ENCODE peak calls at places on chromosomes 3 and 15, in five cellular contexts. W is pancreas, I is H1, H is mesendoderm, E is GM23338. J is an unnamed sample.

GRCh38 chr3:118137783-118138182 is 896.9 kb downstream of the IGSF11 start:
- DNase-seq in I (no peak), H (peak; percentile 27), E (no peak), W (no peak), J (no peak)

GRCh38 chr3:168620854-168621253 is 525.1 kb upstream of the GOLIM4 start:
- DNase-seq in W (no peak), H (peak; percentile 70), E (peak; percentile 88), I (peak; percentile 73), J (peak; percentile 6)

GRCh38 chr3:55521086-55522060 is 34.3 kb upstream of the WNT5A start:
- DNase-seq in I (no peak), H (peak; percentile 44), W (no peak), E (peak; percentile 28), J (peak; percentile 75)

GRCh38 chr3:137066092-137066491 is 108.3 kb downstream of the IL20RB start:
- DNase-seq in H (no peak), W (no peak), I (no peak), E (no peak), J (no peak)

GRCh38 chr3:29384640-29385039 is 103.8 kb downstream of the RBMS3 start:
- DNase-seq in W (no peak), I (no peak), E (peak; percentile 33), H (peak; percentile 70), J (peak; percentile 38)

GRCh38 chr3:169181666-169182065 is 481.8 kb downstream of the MECOM start:
- DNase-seq in I (no peak), W (no peak), E (no peak), H (no peak), J (no peak)

GRCh38 chr3:22713936-22714335 is 489.2 kb upstream of the UBE2E2 start:
- DNase-seq in H (no peak), W (no peak), E (no peak), I (no peak), J (peak; percentile 84)

GRCh38 chr3:115784739-115785571 is 161.6 kb downstream of the GAP43 start:
- DNase-seq in W (no peak), H (no peak), E (no peak), I (no peak), J (peak; percentile 75)

GRCh38 chr3:42387802-42388651 is 22.4 kb downstream of the LYZL4 start:
- DNase-seq in I (no peak), E (no peak), H (no peak), W (no peak), J (no peak)

GRCh38 chr15:77786181-77786890 is 153.6 kb upstream of the LINGO1 start:
- DNase-seq in W (no peak), E (no peak), I (no peak), H (no peak), J (no peak)
- H3K4me1 ChIP-seq in W (no peaks in the 10 kb centered on the region), E (peaks cover 5% of the 10 kb centered on the region), I (no peaks in the 10 kb centered on the region), H (no peaks in the 10 kb centered on the region), J (no peaks in the 10 kb centered on the region)

DNA sequence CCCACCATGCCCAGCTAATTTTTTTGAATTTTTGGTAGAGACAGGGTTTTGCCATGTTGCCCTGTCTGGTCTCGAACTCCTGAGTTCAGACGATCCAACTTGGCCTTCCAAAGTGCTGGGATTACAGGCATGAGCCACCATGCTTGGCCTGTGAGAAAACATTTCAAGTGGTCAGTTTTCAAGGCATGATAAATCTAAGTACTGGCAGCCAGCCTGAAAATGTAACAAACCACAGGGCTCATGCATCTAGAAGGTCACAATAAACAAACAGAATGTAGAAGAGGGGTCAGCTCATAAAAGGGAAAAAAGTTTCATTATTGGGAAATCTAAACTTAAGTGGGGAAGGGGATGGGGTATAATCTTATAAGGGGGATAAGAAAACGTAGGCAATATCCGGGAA is 39.9 kb downstream of the PPCDC start:
- DNase-seq in H (no peak), E (no peak), W (no peak), I (no peak), J (peak; percentile 79)
- H3K4me1 ChIP-seq in H (peaks cover 4% of the 10 kb centered on the region), E (no peaks in the 10 kb centered on the region), W (peaks cover 11% of the 10 kb centered on the region), I (no peaks in the 10 kb centered on the region), J (peaks cover 3% of the 10 kb centered on the region)

GRCh38 chr15:39181348-39181747 is 399.5 kb upstream of the THBS1 start:
- DNase-seq in H (no peak), I (no peak), W (no peak), E (no peak), J (no peak)

GRCh38 chr15:39179980-39180379 is 400.9 kb upstream of the THBS1 start:
- DNase-seq in I (no peak), H (no peak), E (no peak), W (no peak), J (no peak)

GRCh38 chr15:39174332-39174731 is 406.5 kb upstream of the THBS1 start:
- DNase-seq in I (no peak), W (no peak), E (no peak), H (no peak), J (no peak)

GRCh38 chr15:39180494-39180930 is 400.4 kb upstream of the THBS1 start:
- DNase-seq in H (no peak), E (no peak), W (no peak), I (no peak), J (peak; percentile 92)

GRCh38 chr15:39177561-39177960 is 403.3 kb upstream of the THBS1 start:
- DNase-seq in W (no peak), H (no peak), I (no peak), E (no peak), J (no peak)
- H3K4me1 ChIP-seq in W (peaks cover 19% of the 10 kb centered on the region), H (no peaks in the 10 kb centered on the region), I (peaks cover 5% of the 10 kb centered on the region), E (peaks cover 3% of the 10 kb centered on the region), J (peaks cover 22% of the 10 kb centered on the region)

GRCh38 chr3:37942646-37943045 is 47.9 kb upstream of the VILL start:
- DNase-seq in W (no peak), E (no peak), I (no peak), H (no peak), J (no peak)

GRCh38 chr3:37944243-37944955 is 46.2 kb upstream of the VILL start:
- DNase-seq in H (no peak), E (no peak), W (no peak), I (peak; percentile 30), J (no peak)

GRCh38 chr3:37943126-37943525 is 47.5 kb upstream of the VILL start:
- DNase-seq in E (no peak), I (no peak), W (no peak), H (no peak), J (no peak)

GRCh38 chr3:37945407-37945802 is 45.2 kb upstream of the VILL start:
- DNase-seq in E (no peak), H (no peak), W (no peak), I (peak; percentile 37), J (no peak)

DNA sequence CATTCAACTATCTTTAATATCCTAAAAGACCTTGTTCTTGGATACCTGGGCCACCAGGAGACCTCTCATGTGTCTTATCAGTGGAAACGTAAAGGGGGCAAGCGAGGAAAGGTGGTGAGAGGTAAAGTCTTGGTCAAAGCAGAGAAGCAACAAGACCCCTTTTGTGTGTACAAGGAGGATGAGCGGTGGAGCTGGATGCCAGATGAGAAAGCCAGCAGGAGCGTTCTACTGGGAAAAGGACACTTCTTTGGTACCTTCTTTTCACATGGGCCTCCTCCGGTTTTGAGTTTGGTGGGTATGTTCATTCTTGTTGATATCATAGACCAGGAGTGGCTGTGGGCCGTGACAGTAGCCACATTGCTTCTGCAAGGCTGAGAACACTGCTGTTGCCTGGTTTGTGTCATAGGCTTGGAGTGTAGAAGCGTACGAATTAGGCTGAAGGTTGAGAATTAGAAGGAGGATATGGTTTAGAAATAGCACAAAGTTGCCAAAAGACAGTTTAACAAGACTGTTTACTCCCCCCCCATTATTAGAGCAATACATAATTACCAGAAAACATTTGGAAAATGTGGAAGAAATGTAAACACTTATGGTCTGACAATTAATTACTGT is 46.8 kb upstream of the VILL start:
- DNase-seq in H (no peak), I (peak; percentile 29), E (no peak), W (no peak), J (peak; percentile 73)
- H3K4me1 ChIP-seq in H (peaks cover 8% of the 10 kb centered on the region), I (peaks cover 3% of the 10 kb centered on the region), E (peaks cover 6% of the 10 kb centered on the region), W (peaks cover 26% of the 10 kb centered on the region), J (peaks cover 28% of the 10 kb centered on the region)

GRCh38 chr3:172096881-172097420 is 57.6 kb downstream of the FNDC3B start:
- DNase-seq in W (no peak), E (peak; percentile 42), I (no peak), H (peak; percentile 90), J (peak; percentile 74)

GRCh38 chr3:172099495-172099808 is 60.1 kb downstream of the FNDC3B start:
- DNase-seq in I (no peak), W (no peak), E (no peak), H (no peak), J (no peak)

GRCh38 chr3:172097585-172097984 is 58.2 kb downstream of the FNDC3B start:
- DNase-seq in H (no peak), I (no peak), E (no peak), W (no peak), J (no peak)

GRCh38 chr3:172100482-172100881 is 61.1 kb downstream of the FNDC3B start:
- DNase-seq in W (no peak), E (no peak), H (no peak), I (no peak), J (no peak)

DNA sequence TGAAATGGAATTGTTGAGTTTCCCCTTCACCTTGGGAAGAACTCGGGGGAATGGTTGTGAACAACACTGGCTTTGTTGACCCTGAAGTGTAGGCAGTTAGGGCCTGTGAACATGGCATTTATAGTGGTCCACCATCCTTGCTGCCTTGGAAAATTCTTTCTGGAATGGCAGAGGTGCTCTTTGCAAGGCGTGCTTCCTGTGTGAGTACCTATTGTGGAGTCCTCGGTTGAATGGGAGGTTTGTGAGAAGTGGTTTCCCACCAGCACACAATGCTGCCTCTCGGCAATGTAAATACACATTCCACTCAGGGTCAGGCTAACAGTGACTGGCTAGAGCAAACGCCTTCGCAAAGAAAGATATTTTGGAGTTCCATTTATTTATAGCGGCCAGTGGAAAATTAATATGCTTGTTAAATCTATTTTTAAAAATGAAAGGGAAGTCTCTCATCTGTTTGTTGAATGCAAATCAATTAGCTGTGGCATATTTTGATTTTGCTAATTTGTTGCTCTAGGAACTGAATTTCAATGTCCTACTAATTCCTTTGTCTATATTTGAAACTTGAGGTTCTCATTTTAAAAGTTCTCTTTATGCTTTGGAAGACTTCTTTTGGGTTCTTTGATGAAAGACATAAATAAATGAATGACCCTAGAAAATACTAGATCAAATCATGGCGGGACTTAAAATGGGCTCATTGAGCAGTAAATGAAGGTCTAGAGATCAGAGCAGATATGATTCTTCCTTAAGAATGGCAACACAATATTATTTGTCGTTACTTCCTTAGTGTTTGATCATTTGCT is 59.5 kb downstream of the FNDC3B start:
- DNase-seq in E (peak; percentile 80), W (no peak), I (no peak), H (peak; percentile 92), J (no peak)
- H3K4me1 ChIP-seq in E (peaks cover 68% of the 10 kb centered on the region), W (peaks cover 79% of the 10 kb centered on the region), I (peaks cover 8% of the 10 kb centered on the region), H (peaks cover 6% of the 10 kb centered on the region), J (peaks cover 9% of the 10 kb centered on the region)

GRCh38 chr3:193585530-193585929 is 7.5 kb upstream of the OPA1 start:
- DNase-seq in I (no peak), H (no peak), E (no peak), W (no peak), J (no peak)
- H3K4me1 ChIP-seq in I (no peaks in the 10 kb centered on the region), H (no peaks in the 10 kb centered on the region), E (no peaks in the 10 kb centered on the region), W (no peaks in the 10 kb centered on the region), J (no peaks in the 10 kb centered on the region)